ENCODE peak calls at places on chromosome 10, in four cellular contexts. C is A549, O is K562, M is GM12878. R is an unnamed sample.
A peak's percentile ranks its signal among the peaks of the same experiment; 100 is the strongest.

GRCh38 chr10:46311501-46311951 is 24.7 kb downstream of the ANTXRL start:
- DNase-seq in C (no peak), O (no peak), M (no peak), R (no peak)

GRCh38 chr10:69786791-69787190 is 14.9 kb upstream of the COL13A1 start:
- DNase-seq in C (no peak), O (no peak), M (no peak), R (peak; percentile 56)

GRCh38 chr10:65110029-65110428 is 1588.8 kb downstream of the REEP3 start:
- DNase-seq in C (no peak), O (no peak), M (no peak), R (no peak)

GRCh38 chr10:100972904-100973535 is 3.7 kb downstream of the SEMA4G start:
- DNase-seq in C (no peak), O (no peak), M (no peak), R (no peak)

GRCh38 chr10:18406136-18406535 is 245.3 kb downstream of the NSUN6 start:
- DNase-seq in C (no peak), O (no peak), M (no peak), R (no peak)

GRCh38 chr10:7819126-7819470 is 793 bp downstream of the TAF3 start:
- DNase-seq in C (peak; percentile 38), O (peak; percentile 51), M (no peak), R (peak; percentile 45)

GRCh38 chr10:106173838-106174237 is 990.7 kb downstream of the SORCS1 start:
- DNase-seq in C (no peak), O (no peak), M (no peak), R (no peak)

GRCh38 chr10:92142512-92142911 is 148.4 kb downstream of the CPEB3 start:
- DNase-seq in C (no peak), O (no peak), M (no peak), R (no peak)

GRCh38 chr10:123986736-123987135 is 95.1 kb upstream of the CPXM2 start:
- DNase-seq in C (no peak), O (no peak), M (no peak), R (no peak)

DNA sequence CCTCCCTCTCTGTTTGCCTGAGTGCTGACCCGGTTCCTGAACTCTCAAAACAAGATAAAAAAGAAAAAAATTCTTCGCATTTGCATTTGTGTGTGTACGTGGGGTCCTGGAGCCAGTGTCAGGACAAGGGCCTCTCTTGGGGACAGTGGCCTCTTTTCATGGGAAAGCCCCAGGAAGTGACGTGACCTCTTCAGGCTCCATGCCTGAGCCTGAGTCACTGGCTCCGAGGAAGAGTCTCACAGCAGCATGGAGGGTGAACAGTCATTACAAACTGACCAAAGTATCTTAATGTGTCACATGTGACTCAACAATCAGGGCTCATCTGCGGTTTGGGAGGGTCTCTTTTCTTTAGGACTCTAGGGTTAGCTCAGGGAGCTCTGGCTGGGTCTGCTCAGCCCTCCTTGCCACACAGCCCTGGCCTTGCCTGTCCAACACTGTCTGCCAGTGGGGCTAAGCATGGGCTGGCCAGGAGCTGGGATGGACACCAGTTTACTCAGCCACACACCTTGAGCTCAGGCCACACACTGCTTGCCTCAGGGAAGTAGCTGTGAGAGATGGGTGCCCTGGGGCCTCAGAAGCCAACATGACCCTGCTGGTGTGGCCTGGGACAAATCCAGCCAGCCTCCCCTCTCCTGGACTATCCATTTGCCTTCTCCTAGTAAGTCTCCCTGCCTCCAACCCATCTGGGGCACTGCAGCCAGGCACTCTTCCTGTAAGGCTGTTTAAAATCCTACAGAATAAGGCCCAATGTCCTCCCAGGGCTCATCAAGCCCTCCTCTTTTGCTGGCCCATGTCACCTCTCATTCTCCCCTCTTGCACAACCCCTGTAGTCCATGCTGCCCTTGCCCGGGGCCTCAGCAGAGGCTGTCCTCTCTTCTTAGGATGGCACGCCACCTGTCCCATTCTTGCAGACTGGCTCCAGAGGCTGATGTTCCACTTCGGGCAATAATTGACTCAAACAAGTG is 10.5 kb downstream of the TMEM273 start:
- DNase-seq in C (peak; percentile 12), O (peak; percentile 53), M (peak; percentile 85), R (peak; percentile 96)
- TF ChIP-seq ELK1 in C (no peak), O (no peak), M (peak; percentile 72), R (no peak)

GRCh38 chr10:109915566-109915965 is 7.7 kb downstream of the XPNPEP1 start:
- DNase-seq in C (no peak), O (no peak), M (no peak), R (no peak)

GRCh38 chr10:109913351-109913902 is 9.9 kb downstream of the XPNPEP1 start:
- DNase-seq in C (no peak), O (no peak), M (no peak), R (no peak)

GRCh38 chr10:109911903-109912302 is 11.4 kb downstream of the XPNPEP1 start:
- DNase-seq in C (no peak), O (no peak), M (no peak), R (no peak)

GRCh38 chr10:109912335-109913282 is 10.7 kb downstream of the XPNPEP1 start:
- DNase-seq in C (no peak), O (no peak), M (peak; percentile 84), R (peak; percentile 87)

GRCh38 chr10:109914966-109915365 is 8.3 kb downstream of the XPNPEP1 start:
- DNase-seq in C (peak; percentile 47), O (no peak), M (peak; percentile 41), R (peak; percentile 96)
- TF ChIP-seq ELK1 in C (no peak), O (no peak), M (no peak), R (no peak)

GRCh38 chr10:63103971-63104409 is 29.1 kb upstream of the NRBF2 start:
- DNase-seq in C (no peak), O (peak; percentile 23), M (no peak), R (no peak)

GRCh38 chr10:63110940-63111339 is 22.2 kb upstream of the NRBF2 start:
- DNase-seq in C (no peak), O (no peak), M (no peak), R (no peak)

GRCh38 chr10:63107943-63108437 is 25.1 kb upstream of the NRBF2 start:
- DNase-seq in C (no peak), O (no peak), M (no peak), R (no peak)

GRCh38 chr10:63105811-63106755 is 27.0 kb upstream of the NRBF2 start:
- DNase-seq in C (no peak), O (no peak), M (no peak), R (peak; percentile 61)
- TF ChIP-seq ELK1 in C (no peak), O (no peak), M (no peak), R (no peak)

GRCh38 chr10:30805061-30805460 is 175.5 kb upstream of the LYZL2 start:
- DNase-seq in C (no peak), O (no peak), M (no peak), R (no peak)

GRCh38 chr10:30804478-30805055 is 175.0 kb upstream of the LYZL2 start:
- DNase-seq in C (no peak), O (no peak), M (no peak), R (no peak)

GRCh38 chr10:30806824-30807223 is 177.3 kb upstream of the LYZL2 start:
- DNase-seq in C (no peak), O (no peak), M (no peak), R (no peak)

GRCh38 chr10:30803058-30803457 is 173.5 kb upstream of the LYZL2 start:
- DNase-seq in C (no peak), O (no peak), M (no peak), R (no peak)

GRCh38 chr10:30803901-30804322 is 174.4 kb upstream of the LYZL2 start:
- DNase-seq in C (no peak), O (no peak), M (no peak), R (peak; percentile 68)
- TF ChIP-seq ELK1 in C (no peak), O (no peak), M (no peak), R (no peak)

GRCh38 chr10:118569241-118569881 is 26.1 kb downstream of the PRLHR start:
- DNase-seq in C (no peak), O (no peak), M (no peak), R (peak; percentile 27)
- TF ChIP-seq ELK1 in C (no peak), O (no peak), M (no peak), R (no peak)

DNA sequence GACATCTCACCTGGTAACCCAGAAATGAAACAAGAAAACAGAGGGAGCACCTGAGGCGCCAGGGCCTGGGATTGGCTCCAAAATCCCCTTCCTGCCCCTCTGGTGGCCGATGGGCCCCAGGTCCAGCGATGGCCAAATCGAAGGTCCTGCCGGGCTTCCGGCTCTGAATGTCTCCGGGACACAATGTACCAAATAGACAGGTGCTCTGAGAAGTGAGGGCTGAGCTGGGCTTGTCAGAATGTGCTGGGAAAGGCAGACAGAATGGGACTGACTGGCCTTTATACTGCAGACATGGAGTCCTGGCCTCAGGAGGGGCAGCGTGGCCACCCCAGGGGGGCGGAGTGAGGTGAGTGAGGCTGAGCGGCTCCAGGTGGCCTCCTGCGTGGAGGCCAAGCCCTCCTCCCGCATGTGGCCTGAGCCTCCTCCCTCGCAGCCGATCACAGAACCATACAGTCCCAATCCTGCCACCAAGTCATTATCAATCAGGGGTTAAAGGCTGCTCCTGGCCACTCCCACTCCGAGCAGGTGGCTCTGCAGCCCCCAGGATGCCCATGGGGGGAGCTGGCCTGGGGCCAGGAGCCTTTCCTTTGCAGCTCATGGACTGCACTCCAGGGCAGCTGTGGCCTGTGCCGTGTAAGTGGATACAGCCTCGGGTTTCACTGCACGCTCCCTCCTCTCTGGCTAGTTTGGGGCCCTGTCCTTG is 185.5 kb downstream of the ADARB2 start:
- DNase-seq in C (no peak), O (no peak), M (no peak), R (no peak)
- TF ChIP-seq ELK1 in C (no peak), O (no peak), M (no peak), R (no peak)

GRCh38 chr10:96840841-96841518 is 8.9 kb downstream of the LCOR start:
- DNase-seq in C (no peak), O (no peak), M (no peak), R (peak; percentile 60)
- TF ChIP-seq ELK1 in C (no peak), O (no peak), M (no peak), R (no peak)

DNA sequence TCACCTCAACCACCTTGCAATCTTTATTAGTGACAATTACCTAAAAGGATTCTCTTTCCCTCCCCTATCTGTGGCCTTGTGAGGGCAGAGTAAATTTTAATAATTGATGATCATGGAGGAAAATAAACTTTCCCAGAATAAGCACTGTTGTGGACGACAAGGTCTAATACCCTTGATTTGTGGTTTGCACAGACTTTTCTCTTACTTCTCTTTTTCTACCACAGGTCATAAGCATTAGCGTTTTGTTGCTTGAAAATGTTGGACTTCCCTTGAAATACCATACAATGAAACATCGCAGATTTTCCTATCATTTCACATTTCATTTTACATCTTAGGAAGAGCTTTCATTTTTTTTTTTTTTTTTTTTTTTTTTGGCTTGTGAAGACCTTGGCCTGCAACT is 188.1 kb upstream of the TMEM72 start:
- DNase-seq in C (no peak), O (no peak), M (no peak), R (no peak)
- TF ChIP-seq ELK1 in C (no peak), O (no peak), M (no peak), R (no peak)

GRCh38 chr10:32004161-32004591 is 52.0 kb downstream of the KIF5B start:
- DNase-seq in C (no peak), O (no peak), M (no peak), R (no peak)
- TF ChIP-seq ELK1 in C (no peak), O (no peak), M (no peak), R (no peak)

R was measured in IMR-90.